ENCODE peak calls at places on chromosomes 1 and 21, in eight cellular contexts. One of them, this sample, is unnamed.

GRCh38 chr1:232303221-232303620 is 326.7 kb downstream of the SIPA1L2 start:
- DNase-seq in SK-N-SH: no peak
- DNase-seq in body of pancreas: no peak
- DNase-seq in colonic mucosa: no peak
- DNase-seq in K562: no peak
- DNase-seq in transverse colon: no peak
- DNase-seq in mesendoderm: no peak
- DNase-seq in aorta: no peak
- DNase-seq in this sample: no peak

GRCh38 chr1:75615664-75616435 is 4.9 kb upstream of the SLC44A5 start:
- DNase-seq in SK-N-SH: peak; percentile 88
- DNase-seq in body of pancreas: peak; percentile 22
- DNase-seq in colonic mucosa: peak; percentile 15
- DNase-seq in K562: peak; percentile 22
- DNase-seq in transverse colon: peak; percentile 6
- DNase-seq in mesendoderm: peak; percentile 51
- DNase-seq in aorta: peak; percentile 77
- DNase-seq in this sample: no peak

GRCh38 chr21:45060089-45060488 is 14.3 kb upstream of the ADARB1 start:
- DNase-seq in SK-N-SH: no peak
- DNase-seq in body of pancreas: no peak
- DNase-seq in colonic mucosa: no peak
- DNase-seq in K562: no peak
- DNase-seq in transverse colon: no peak
- DNase-seq in mesendoderm: no peak
- DNase-seq in aorta: no peak
- DNase-seq in this sample: no peak

GRCh38 chr1:192243721-192244120 is 73.1 kb upstream of the RGS21 start:
- DNase-seq in SK-N-SH: no peak
- DNase-seq in body of pancreas: no peak
- DNase-seq in colonic mucosa: no peak
- DNase-seq in K562: no peak
- DNase-seq in transverse colon: no peak
- DNase-seq in mesendoderm: no peak
- DNase-seq in aorta: no peak
- DNase-seq in this sample: no peak

GRCh38 chr21:25835397-25835796 is 100.6 kb downstream of the GABPA start:
- DNase-seq in SK-N-SH: no peak
- DNase-seq in body of pancreas: no peak
- DNase-seq in colonic mucosa: no peak
- DNase-seq in K562: no peak
- DNase-seq in transverse colon: no peak
- DNase-seq in mesendoderm: no peak
- DNase-seq in aorta: no peak
- DNase-seq in this sample: no peak

GRCh38 chr1:24964811-24965570 is 34.9 kb upstream of the RUNX3 start:
- DNase-seq in SK-N-SH: no peak
- DNase-seq in body of pancreas: peak; percentile 15
- DNase-seq in colonic mucosa: peak; percentile 48
- DNase-seq in K562: peak; percentile 11
- DNase-seq in transverse colon: peak; percentile 78
- DNase-seq in mesendoderm: peak; percentile 36
- DNase-seq in aorta: no peak
- DNase-seq in this sample: peak; percentile 86

GRCh38 chr1:77582905-77583304 is 99.6 kb downstream of the ZZZ3 start:
- DNase-seq in SK-N-SH: no peak
- DNase-seq in body of pancreas: no peak
- DNase-seq in colonic mucosa: no peak
- DNase-seq in K562: no peak
- DNase-seq in transverse colon: no peak
- DNase-seq in mesendoderm: no peak
- DNase-seq in aorta: no peak
- DNase-seq in this sample: no peak

GRCh38 chr21:32772281-32773047 is 909 bp upstream of the PAXBP1 start:
- DNase-seq in SK-N-SH: peak; percentile 29
- DNase-seq in body of pancreas: peak; percentile 37
- DNase-seq in colonic mucosa: peak; percentile 59
- DNase-seq in K562: peak; percentile 70
- DNase-seq in transverse colon: peak; percentile 60
- DNase-seq in mesendoderm: peak; percentile 20
- DNase-seq in aorta: no peak
- DNase-seq in this sample: no peak

GRCh38 chr1:195466639-195467038 is 1141.6 kb downstream of the KCNT2 start:
- DNase-seq in SK-N-SH: no peak
- DNase-seq in body of pancreas: no peak
- DNase-seq in colonic mucosa: no peak
- DNase-seq in K562: no peak
- DNase-seq in transverse colon: no peak
- DNase-seq in mesendoderm: no peak
- DNase-seq in aorta: no peak
- DNase-seq in this sample: no peak

GRCh38 chr1:179081696-179082307 is at the start of gene TOR3A:
- DNase-seq in SK-N-SH: peak; percentile 94
- DNase-seq in body of pancreas: peak; percentile 93
- DNase-seq in colonic mucosa: peak; percentile 96
- DNase-seq in K562: peak; percentile 93
- DNase-seq in transverse colon: peak; percentile 96
- DNase-seq in mesendoderm: peak; percentile 95
- DNase-seq in aorta: peak; percentile 96
- DNase-seq in this sample: peak; percentile 61

GRCh38 chr21:26140185-26140584 is 30.4 kb downstream of the APP start:
- DNase-seq in SK-N-SH: no peak
- DNase-seq in body of pancreas: no peak
- DNase-seq in colonic mucosa: peak; percentile 36
- DNase-seq in K562: peak; percentile 5
- DNase-seq in transverse colon: peak; percentile 44
- DNase-seq in mesendoderm: peak; percentile 52
- DNase-seq in aorta: peak; percentile 78
- DNase-seq in this sample: no peak

GRCh38 chr1:116737855-116738318 is 16.3 kb upstream of the CD2 start:
- DNase-seq in SK-N-SH: no peak
- DNase-seq in body of pancreas: no peak
- DNase-seq in colonic mucosa: no peak
- DNase-seq in K562: no peak
- DNase-seq in transverse colon: no peak
- DNase-seq in mesendoderm: no peak
- DNase-seq in aorta: no peak
- DNase-seq in this sample: no peak

GRCh38 chr1:232766224-232766890 is 38.9 kb upstream of the MAP10 start:
- DNase-seq in SK-N-SH: no peak
- DNase-seq in body of pancreas: no peak
- DNase-seq in colonic mucosa: peak; percentile 34
- DNase-seq in K562: no peak
- DNase-seq in transverse colon: no peak
- DNase-seq in mesendoderm: peak; percentile 45
- DNase-seq in aorta: no peak
- DNase-seq in this sample: no peak

GRCh38 chr1:243246916-243247315 is 8.2 kb downstream of the CEP170 start:
- DNase-seq in SK-N-SH: no peak
- DNase-seq in body of pancreas: no peak
- DNase-seq in colonic mucosa: no peak
- DNase-seq in K562: no peak
- DNase-seq in transverse colon: no peak
- DNase-seq in mesendoderm: no peak
- DNase-seq in aorta: no peak
- DNase-seq in this sample: no peak

GRCh38 chr1:64847666-64848065 is 102.8 kb downstream of the RAVER2 start:
- DNase-seq in SK-N-SH: no peak
- DNase-seq in body of pancreas: no peak
- DNase-seq in colonic mucosa: no peak
- DNase-seq in K562: no peak
- DNase-seq in transverse colon: no peak
- DNase-seq in mesendoderm: no peak
- DNase-seq in aorta: no peak
- DNase-seq in this sample: no peak

GRCh38 chr1:214637722-214638473 is 34.9 kb downstream of the CENPF start:
- DNase-seq in SK-N-SH: no peak
- DNase-seq in body of pancreas: peak; percentile 19
- DNase-seq in colonic mucosa: no peak
- DNase-seq in K562: peak; percentile 15
- DNase-seq in transverse colon: peak; percentile 9
- DNase-seq in mesendoderm: peak; percentile 65
- DNase-seq in aorta: no peak
- DNase-seq in this sample: no peak

GRCh38 chr1:25807480-25808390 is 7.7 kb downstream of the SELENON start:
- DNase-seq in SK-N-SH: no peak
- DNase-seq in body of pancreas: no peak
- DNase-seq in colonic mucosa: no peak
- DNase-seq in K562: no peak
- DNase-seq in transverse colon: no peak
- DNase-seq in mesendoderm: no peak
- DNase-seq in aorta: peak; percentile 73
- DNase-seq in this sample: no peak

GRCh38 chr1:158674302-158674701 is 12.2 kb downstream of the SPTA1 start:
- DNase-seq in SK-N-SH: no peak
- DNase-seq in body of pancreas: no peak
- DNase-seq in colonic mucosa: no peak
- DNase-seq in K562: no peak
- DNase-seq in transverse colon: no peak
- DNase-seq in mesendoderm: no peak
- DNase-seq in aorta: no peak
- DNase-seq in this sample: no peak

DNA sequence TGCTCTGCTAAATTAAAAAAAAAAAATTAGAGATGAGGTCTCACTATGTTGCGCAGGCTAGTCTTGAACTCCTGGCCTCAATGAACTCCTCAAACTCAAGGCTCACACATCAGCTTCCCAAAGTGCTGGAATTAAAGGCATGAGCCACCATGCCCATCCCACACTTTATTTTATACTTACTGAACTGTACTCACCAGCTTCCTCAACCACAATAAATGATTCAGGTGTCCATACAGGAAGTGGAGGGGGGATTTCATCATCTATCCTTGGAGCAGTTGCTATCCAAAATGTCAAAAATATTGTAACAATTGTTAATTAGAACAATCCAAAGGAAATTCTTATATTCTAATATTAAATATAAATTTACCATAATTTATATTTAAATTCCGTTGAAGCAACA is 22.4 kb upstream of the RSBN1 start:
- DNase-seq in SK-N-SH: no peak
- DNase-seq in body of pancreas: no peak
- DNase-seq in colonic mucosa: no peak
- DNase-seq in K562: no peak
- DNase-seq in transverse colon: no peak
- DNase-seq in mesendoderm: no peak
- DNase-seq in aorta: no peak
- DNase-seq in this sample: no peak
- H3K27ac ChIP-seq in SK-N-SH: no peak overlapping the region
- H3K27ac ChIP-seq in body of pancreas: no peak overlapping the region
- H3K27ac ChIP-seq in colonic mucosa: no peak overlapping the region
- H3K27ac ChIP-seq in K562: no peak overlapping the region
- H3K27ac ChIP-seq in transverse colon: no peak overlapping the region
- H3K27ac ChIP-seq in mesendoderm: no peak overlapping the region
- H3K27ac ChIP-seq in aorta: no peak overlapping the region
- H3K27ac ChIP-seq in this sample: no peak overlapping the region

DNA sequence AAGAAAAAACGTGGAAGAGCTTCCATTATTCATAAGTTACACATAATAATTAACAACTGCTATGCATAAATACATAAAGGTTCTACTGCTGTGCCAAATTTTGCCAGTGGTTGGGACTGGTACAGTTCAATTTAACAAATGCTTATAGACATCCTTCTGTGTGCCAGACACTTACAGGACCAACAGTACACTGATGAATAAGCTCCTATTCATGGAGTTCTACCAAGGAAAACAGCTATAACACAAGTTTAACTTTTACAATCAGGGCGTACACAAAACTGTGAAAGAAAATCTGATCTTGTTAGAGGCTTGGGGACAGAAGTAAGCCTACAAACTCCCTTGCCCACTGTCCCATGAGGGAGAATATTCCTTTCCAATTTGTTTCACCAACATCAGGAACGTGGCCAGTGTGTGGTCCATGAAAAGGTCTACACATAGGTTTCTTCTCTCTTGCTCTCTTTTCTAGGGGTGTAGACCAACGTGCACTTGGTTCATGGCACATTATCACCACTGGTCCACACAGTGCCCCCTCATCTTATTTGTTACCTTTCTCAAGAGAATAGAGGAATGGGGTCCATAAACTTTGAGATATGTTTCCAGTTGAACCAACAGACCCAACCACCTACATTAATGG is 10.1 kb downstream of the NRIP1 start:
- DNase-seq in SK-N-SH: no peak
- DNase-seq in body of pancreas: no peak
- DNase-seq in colonic mucosa: no peak
- DNase-seq in K562: no peak
- DNase-seq in transverse colon: no peak
- DNase-seq in mesendoderm: no peak
- DNase-seq in aorta: no peak
- DNase-seq in this sample: no peak
- H3K4me1 ChIP-seq in SK-N-SH: no peaks in the 10 kb centered on the region
- H3K4me1 ChIP-seq in body of pancreas: peaks cover 90% of the 10 kb centered on the region
- H3K4me1 ChIP-seq in colonic mucosa: peaks cover 16% of the 10 kb centered on the region
- H3K4me1 ChIP-seq in K562: peaks cover 23% of the 10 kb centered on the region
- H3K4me1 ChIP-seq in transverse colon: peaks cover 100% of the 10 kb centered on the region
- H3K4me1 ChIP-seq in mesendoderm: peaks cover 19% of the 10 kb centered on the region
- H3K4me1 ChIP-seq in aorta: peaks cover 7% of the 10 kb centered on the region
- H3K4me1 ChIP-seq in this sample: peaks cover 10% of the 10 kb centered on the region

DNA sequence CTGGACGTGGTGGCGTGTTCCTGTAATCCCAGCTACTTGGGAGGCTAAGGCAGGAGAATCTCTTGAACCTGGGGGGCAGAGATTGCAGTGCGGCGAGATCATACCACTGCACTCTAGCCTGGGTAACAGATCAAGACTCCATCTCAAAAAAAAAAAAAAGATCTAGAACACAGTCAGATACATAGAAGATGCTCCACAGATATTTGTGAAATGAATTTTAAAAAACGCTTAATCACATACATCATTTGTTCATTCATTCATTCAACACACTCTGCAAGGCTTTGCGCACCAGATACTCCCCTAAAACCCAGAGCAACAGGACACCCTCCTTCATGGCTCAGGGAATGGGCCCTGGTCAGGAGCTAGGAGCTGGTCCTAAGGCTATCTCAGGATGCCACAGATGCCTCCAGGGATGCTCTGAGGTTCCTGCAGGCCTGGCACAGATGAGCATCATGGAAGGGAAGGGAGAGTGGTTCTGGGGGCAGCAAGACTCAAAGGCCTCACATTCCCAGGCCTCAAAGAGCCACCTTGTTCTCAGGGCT is 6.4 kb downstream of the HSPG2 start:
- DNase-seq in SK-N-SH: no peak
- DNase-seq in body of pancreas: no peak
- DNase-seq in colonic mucosa: no peak
- DNase-seq in K562: no peak
- DNase-seq in transverse colon: no peak
- DNase-seq in mesendoderm: no peak
- DNase-seq in aorta: no peak
- DNase-seq in this sample: no peak
- H3K27ac ChIP-seq in SK-N-SH: peak overlapping the region; percentile 92
- H3K27ac ChIP-seq in body of pancreas: peak overlapping the region; percentile 68
- H3K27ac ChIP-seq in colonic mucosa: peak overlapping the region; percentile 92
- H3K27ac ChIP-seq in K562: peak overlapping the region; percentile 11
- H3K27ac ChIP-seq in transverse colon: peak overlapping the region; percentile 98
- H3K27ac ChIP-seq in mesendoderm: peak overlapping the region; percentile 28
- H3K27ac ChIP-seq in aorta: no peak overlapping the region
- H3K27ac ChIP-seq in this sample: no peak overlapping the region

DNA sequence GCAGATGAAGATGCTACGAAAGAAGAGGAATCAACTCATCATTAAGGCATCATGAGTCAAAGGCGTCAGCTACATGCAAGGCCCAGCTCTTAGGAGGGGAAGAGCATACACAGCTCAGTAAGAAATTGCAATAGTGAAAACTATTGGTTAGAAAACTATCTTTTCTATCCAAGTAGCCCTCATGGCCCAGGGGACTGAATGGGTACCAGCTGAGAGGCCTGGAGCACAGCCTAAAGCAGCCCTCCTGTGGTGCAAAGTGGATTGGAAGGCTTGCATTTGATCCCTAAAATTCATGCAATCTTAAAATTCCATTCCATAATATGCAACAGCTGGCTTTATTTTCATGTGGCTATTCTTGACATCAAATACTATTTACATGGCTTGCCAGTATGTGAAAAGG is 251.8 kb upstream of the USP24 start:
- DNase-seq in SK-N-SH: no peak
- DNase-seq in body of pancreas: no peak
- DNase-seq in colonic mucosa: no peak
- DNase-seq in K562: no peak
- DNase-seq in transverse colon: no peak
- DNase-seq in mesendoderm: no peak
- DNase-seq in aorta: no peak
- DNase-seq in this sample: no peak
- H3K4me1 ChIP-seq in SK-N-SH: peaks cover 13% of the 10 kb centered on the region
- H3K4me1 ChIP-seq in body of pancreas: no peaks in the 10 kb centered on the region
- H3K4me1 ChIP-seq in colonic mucosa: no peaks in the 10 kb centered on the region
- H3K4me1 ChIP-seq in K562: no peaks in the 10 kb centered on the region
- H3K4me1 ChIP-seq in transverse colon: peaks cover 7% of the 10 kb centered on the region
- H3K4me1 ChIP-seq in mesendoderm: no peaks in the 10 kb centered on the region
- H3K4me1 ChIP-seq in aorta: no peaks in the 10 kb centered on the region
- H3K4me1 ChIP-seq in this sample: no peaks in the 10 kb centered on the region